ENCODE peak calls at places on chromosomes 4 and X, in seven cellular contexts. One of them, this sample, is unnamed. For H3K4me1, the result is how much of the 10 kb centered on the place peaks cover.

GRCh38 chr4:40194602-40195161 is 2.1 kb upstream of the RHOH start:
- DNase-seq in left lung: no peak
- DNase-seq in OCI-LY7: peak
- DNase-seq in mammary epithelial cell: no peak
- DNase-seq in adrenal gland: no peak
- DNase-seq in CD8-positive, alpha-beta T cell: no peak
- DNase-seq in A549: no peak
- DNase-seq in this sample: no peak

GRCh38 chrX:47218280-47218919 is at the start of gene CDK16:
- DNase-seq in adrenal gland: peak
- DNase-seq in A549: peak
- DNase-seq in OCI-LY7: peak
- DNase-seq in CD8-positive, alpha-beta T cell: peak
- DNase-seq in left lung: peak
- DNase-seq in mammary epithelial cell: peak
- DNase-seq in this sample: peak

GRCh38 chr4:148116264-148116663 is 325.9 kb downstream of the NR3C2 start:
- DNase-seq in adrenal gland: no peak
- DNase-seq in OCI-LY7: no peak
- DNase-seq in A549: no peak
- DNase-seq in CD8-positive, alpha-beta T cell: no peak
- DNase-seq in left lung: no peak
- DNase-seq in mammary epithelial cell: no peak
- DNase-seq in this sample: peak

GRCh38 chr4:10623241-10623640 is 61.3 kb downstream of the CLNK start:
- DNase-seq in left lung: no peak
- DNase-seq in CD8-positive, alpha-beta T cell: no peak
- DNase-seq in adrenal gland: no peak
- DNase-seq in OCI-LY7: no peak
- DNase-seq in A549: no peak
- DNase-seq in mammary epithelial cell: peak
- DNase-seq in this sample: peak

GRCh38 chr4:98754736-98755135 is 96.3 kb upstream of the TSPAN5 start:
- DNase-seq in OCI-LY7: no peak
- DNase-seq in left lung: no peak
- DNase-seq in adrenal gland: no peak
- DNase-seq in CD8-positive, alpha-beta T cell: no peak
- DNase-seq in mammary epithelial cell: no peak
- DNase-seq in A549: no peak
- DNase-seq in this sample: no peak

GRCh38 chrX:55713635-55714034 is 3.9 kb upstream of the RRAGB start:
- DNase-seq in CD8-positive, alpha-beta T cell: no peak
- DNase-seq in mammary epithelial cell: no peak
- DNase-seq in A549: no peak
- DNase-seq in left lung: no peak
- DNase-seq in OCI-LY7: no peak
- DNase-seq in adrenal gland: no peak
- DNase-seq in this sample: no peak

GRCh38 chr4:118086334-118086733 is 52.0 kb downstream of the NDST3 start:
- DNase-seq in OCI-LY7: no peak
- DNase-seq in left lung: no peak
- DNase-seq in mammary epithelial cell: peak
- DNase-seq in CD8-positive, alpha-beta T cell: no peak
- DNase-seq in adrenal gland: no peak
- DNase-seq in A549: no peak
- DNase-seq in this sample: peak

GRCh38 chr4:51885371-51885770 is 42.4 kb downstream of the DCUN1D4 start:
- DNase-seq in mammary epithelial cell: no peak
- DNase-seq in CD8-positive, alpha-beta T cell: no peak
- DNase-seq in A549: peak
- DNase-seq in adrenal gland: no peak
- DNase-seq in left lung: no peak
- DNase-seq in OCI-LY7: peak
- DNase-seq in this sample: peak

GRCh38 chrX:50871922-50872453 is 38.5 kb upstream of the BMP15 start:
- DNase-seq in mammary epithelial cell: no peak
- DNase-seq in left lung: no peak
- DNase-seq in OCI-LY7: no peak
- DNase-seq in adrenal gland: no peak
- DNase-seq in A549: no peak
- DNase-seq in CD8-positive, alpha-beta T cell: no peak
- DNase-seq in this sample: no peak

GRCh38 chr4:139042981-139043460 is 27.4 kb downstream of the NOCT start:
- DNase-seq in mammary epithelial cell: no peak
- DNase-seq in adrenal gland: peak
- DNase-seq in left lung: no peak
- DNase-seq in CD8-positive, alpha-beta T cell: no peak
- DNase-seq in OCI-LY7: no peak
- DNase-seq in A549: no peak
- DNase-seq in this sample: peak

GRCh38 chr4:110705440-110705782 is 82.5 kb upstream of the PITX2 start:
- DNase-seq in OCI-LY7: peak
- DNase-seq in left lung: no peak
- DNase-seq in A549: no peak
- DNase-seq in CD8-positive, alpha-beta T cell: no peak
- DNase-seq in mammary epithelial cell: no peak
- DNase-seq in adrenal gland: no peak
- DNase-seq in this sample: no peak

GRCh38 chr4:152357206-152357605 is 178.7 kb downstream of the FBXW7 start:
- DNase-seq in mammary epithelial cell: peak
- DNase-seq in adrenal gland: peak
- DNase-seq in left lung: peak
- DNase-seq in OCI-LY7: no peak
- DNase-seq in A549: no peak
- DNase-seq in CD8-positive, alpha-beta T cell: no peak
- DNase-seq in this sample: peak

GRCh38 chrX:10833299-10834169 is 213.1 kb upstream of the MID1 start:
- DNase-seq in adrenal gland: no peak
- DNase-seq in left lung: peak
- DNase-seq in CD8-positive, alpha-beta T cell: no peak
- DNase-seq in OCI-LY7: no peak
- DNase-seq in A549: no peak
- DNase-seq in mammary epithelial cell: peak
- DNase-seq in this sample: no peak

GRCh38 chr4:17038510-17039176 is 140.2 kb upstream of the LDB2 start:
- DNase-seq in left lung: no peak
- DNase-seq in CD8-positive, alpha-beta T cell: no peak
- DNase-seq in A549: no peak
- DNase-seq in OCI-LY7: no peak
- DNase-seq in mammary epithelial cell: no peak
- DNase-seq in adrenal gland: no peak
- DNase-seq in this sample: no peak

GRCh38 chr4:123616970-123617392 is 220.4 kb downstream of the SPRY1 start:
- DNase-seq in adrenal gland: peak
- DNase-seq in OCI-LY7: peak
- DNase-seq in A549: no peak
- DNase-seq in CD8-positive, alpha-beta T cell: peak
- DNase-seq in left lung: peak
- DNase-seq in mammary epithelial cell: no peak
- DNase-seq in this sample: peak

GRCh38 chrX:75335127-75335458 is 61.2 kb downstream of the UPRT start:
- DNase-seq in CD8-positive, alpha-beta T cell: no peak
- DNase-seq in mammary epithelial cell: no peak
- DNase-seq in OCI-LY7: no peak
- DNase-seq in A549: no peak
- DNase-seq in left lung: no peak
- DNase-seq in adrenal gland: no peak
- DNase-seq in this sample: no peak

GRCh38 chr4:65880594-65880993 is 210.3 kb upstream of the EPHA5 start:
- DNase-seq in CD8-positive, alpha-beta T cell: no peak
- DNase-seq in adrenal gland: no peak
- DNase-seq in mammary epithelial cell: no peak
- DNase-seq in left lung: no peak
- DNase-seq in OCI-LY7: no peak
- DNase-seq in A549: no peak
- DNase-seq in this sample: peak

GRCh38 chr4:134807231-134807745 is 605.7 kb upstream of the PABPC4L start:
- DNase-seq in adrenal gland: no peak
- DNase-seq in CD8-positive, alpha-beta T cell: no peak
- DNase-seq in left lung: no peak
- DNase-seq in OCI-LY7: no peak
- DNase-seq in A549: no peak
- DNase-seq in mammary epithelial cell: no peak
- DNase-seq in this sample: no peak

GRCh38 chrX:46203115-46203514 is 342.1 kb downstream of the ZNF674 start:
- DNase-seq in A549: no peak
- DNase-seq in left lung: no peak
- DNase-seq in OCI-LY7: no peak
- DNase-seq in adrenal gland: no peak
- DNase-seq in CD8-positive, alpha-beta T cell: no peak
- DNase-seq in mammary epithelial cell: no peak
- DNase-seq in this sample: no peak

GRCh38 chr4:26958925-26959653 is 98.4 kb downstream of the STIM2 start:
- DNase-seq in OCI-LY7: no peak
- DNase-seq in A549: no peak
- DNase-seq in mammary epithelial cell: no peak
- DNase-seq in adrenal gland: no peak
- DNase-seq in left lung: no peak
- DNase-seq in CD8-positive, alpha-beta T cell: no peak
- DNase-seq in this sample: no peak

GRCh38 chr4:39947963-39948362 is 29.7 kb downstream of the PDS5A start:
- DNase-seq in CD8-positive, alpha-beta T cell: no peak
- DNase-seq in mammary epithelial cell: no peak
- DNase-seq in A549: no peak
- DNase-seq in adrenal gland: no peak
- DNase-seq in OCI-LY7: no peak
- DNase-seq in left lung: no peak
- DNase-seq in this sample: no peak

GRCh38 chr4:173243917-173244658 is 75.5 kb downstream of the GALNT7 start:
- DNase-seq in CD8-positive, alpha-beta T cell: no peak
- DNase-seq in mammary epithelial cell: no peak
- DNase-seq in A549: no peak
- DNase-seq in adrenal gland: no peak
- DNase-seq in OCI-LY7: no peak
- DNase-seq in left lung: no peak
- DNase-seq in this sample: no peak

GRCh38 chrX:35115205-35115604 is 172.6 kb downstream of the FAM47B start:
- DNase-seq in left lung: no peak
- DNase-seq in A549: no peak
- DNase-seq in CD8-positive, alpha-beta T cell: no peak
- DNase-seq in OCI-LY7: no peak
- DNase-seq in adrenal gland: no peak
- DNase-seq in mammary epithelial cell: no peak
- DNase-seq in this sample: peak

GRCh38 chr4:2388430-2389182 is 29.8 kb downstream of the ZFYVE28 start:
- DNase-seq in CD8-positive, alpha-beta T cell: no peak
- DNase-seq in A549: no peak
- DNase-seq in mammary epithelial cell: no peak
- DNase-seq in left lung: no peak
- DNase-seq in adrenal gland: no peak
- DNase-seq in OCI-LY7: no peak
- DNase-seq in this sample: no peak

GRCh38 chr4:3636628-3637320 is 104.6 kb upstream of the LRPAP1 start:
- DNase-seq in adrenal gland: no peak
- DNase-seq in mammary epithelial cell: no peak
- DNase-seq in left lung: peak
- DNase-seq in OCI-LY7: no peak
- DNase-seq in A549: no peak
- DNase-seq in CD8-positive, alpha-beta T cell: no peak
- DNase-seq in this sample: no peak

DNA sequence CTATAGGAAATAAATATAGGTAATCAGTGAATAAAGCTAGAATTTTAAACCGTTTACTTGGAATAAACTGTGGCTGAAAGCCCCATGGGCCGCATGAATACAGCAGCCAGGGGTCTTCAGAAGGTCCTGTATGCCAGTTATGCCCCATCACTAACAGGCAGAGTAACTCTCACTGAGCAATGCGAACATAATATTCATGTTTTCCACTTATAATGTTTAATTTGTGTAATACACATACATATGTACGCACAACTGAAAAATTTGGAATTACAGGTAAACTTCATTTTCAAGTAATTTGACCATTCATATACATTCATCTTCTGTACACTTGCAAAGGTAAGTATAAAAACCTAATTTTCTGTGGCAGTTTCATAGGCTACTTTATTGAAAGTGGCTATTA is 526.2 kb upstream of the ATOH1 start:
- DNase-seq in mammary epithelial cell: no peak
- DNase-seq in CD8-positive, alpha-beta T cell: no peak
- DNase-seq in adrenal gland: no peak
- DNase-seq in A549: no peak
- DNase-seq in OCI-LY7: no peak
- DNase-seq in left lung: no peak
- DNase-seq in this sample: no peak
- H3K4me1 ChIP-seq in mammary epithelial cell: under half
- H3K4me1 ChIP-seq in CD8-positive, alpha-beta T cell: under half
- H3K4me1 ChIP-seq in adrenal gland: under half
- H3K4me1 ChIP-seq in A549: under half
- H3K4me1 ChIP-seq in OCI-LY7: under half
- H3K4me1 ChIP-seq in left lung: under half
- H3K4me1 ChIP-seq in this sample: under half

GRCh38 chrX:48574270-48575266 is at the start of gene RBM3:
- DNase-seq in adrenal gland: peak
- DNase-seq in left lung: peak
- DNase-seq in A549: peak
- DNase-seq in mammary epithelial cell: peak
- DNase-seq in CD8-positive, alpha-beta T cell: peak
- DNase-seq in OCI-LY7: peak
- DNase-seq in this sample: peak
- TF ChIP-seq CTCF in adrenal gland: peak
- TF ChIP-seq CTCF in left lung: peak
- TF ChIP-seq CTCF in A549: peak
- TF ChIP-seq CTCF in mammary epithelial cell: peak
- TF ChIP-seq CTCF in CD8-positive, alpha-beta T cell: peak
- TF ChIP-seq CTCF in OCI-LY7: peak
- TF ChIP-seq CTCF in this sample: peak

GRCh38 chr4:73259552-73260140 is 1.0 kb upstream of the ANKRD17 start:
- DNase-seq in OCI-LY7: peak
- DNase-seq in mammary epithelial cell: no peak
- DNase-seq in adrenal gland: no peak
- DNase-seq in A549: no peak
- DNase-seq in CD8-positive, alpha-beta T cell: no peak
- DNase-seq in left lung: no peak
- DNase-seq in this sample: no peak

GRCh38 chr4:73258668-73259551 is at the start of gene ANKRD17:
- DNase-seq in CD8-positive, alpha-beta T cell: peak
- DNase-seq in mammary epithelial cell: peak
- DNase-seq in left lung: peak
- DNase-seq in A549: peak
- DNase-seq in adrenal gland: peak
- DNase-seq in OCI-LY7: peak
- DNase-seq in this sample: peak

GRCh38 chr4:73252001-73252400 is 6.6 kb downstream of the ANKRD17 start:
- DNase-seq in mammary epithelial cell: no peak
- DNase-seq in adrenal gland: no peak
- DNase-seq in left lung: no peak
- DNase-seq in A549: no peak
- DNase-seq in OCI-LY7: no peak
- DNase-seq in CD8-positive, alpha-beta T cell: no peak
- DNase-seq in this sample: no peak

GRCh38 chr4:73257995-73258667 is 467 bp downstream of the ANKRD17 start:
- DNase-seq in adrenal gland: peak
- DNase-seq in left lung: no peak
- DNase-seq in CD8-positive, alpha-beta T cell: no peak
- DNase-seq in A549: peak
- DNase-seq in mammary epithelial cell: peak
- DNase-seq in OCI-LY7: peak
- DNase-seq in this sample: peak

GRCh38 chr4:73257242-73257994 is 1.2 kb downstream of the ANKRD17 start:
- DNase-seq in left lung: peak
- DNase-seq in CD8-positive, alpha-beta T cell: peak
- DNase-seq in mammary epithelial cell: peak
- DNase-seq in A549: peak
- DNase-seq in OCI-LY7: peak
- DNase-seq in adrenal gland: peak
- DNase-seq in this sample: peak
- H3K4me1 ChIP-seq in left lung: under half
- H3K4me1 ChIP-seq in CD8-positive, alpha-beta T cell: half or more
- H3K4me1 ChIP-seq in mammary epithelial cell: under half
- H3K4me1 ChIP-seq in A549: under half
- H3K4me1 ChIP-seq in OCI-LY7: half or more
- H3K4me1 ChIP-seq in adrenal gland: half or more
- H3K4me1 ChIP-seq in this sample: under half

GRCh38 chrX:65783746-65784145 is 116.3 kb downstream of the MSN start:
- DNase-seq in mammary epithelial cell: no peak
- DNase-seq in left lung: no peak
- DNase-seq in CD8-positive, alpha-beta T cell: no peak
- DNase-seq in OCI-LY7: no peak
- DNase-seq in adrenal gland: no peak
- DNase-seq in A549: no peak
- DNase-seq in this sample: no peak
- TF ChIP-seq CTCF in mammary epithelial cell: no peak
- TF ChIP-seq CTCF in left lung: no peak
- TF ChIP-seq CTCF in CD8-positive, alpha-beta T cell: no peak
- TF ChIP-seq CTCF in OCI-LY7: no peak
- TF ChIP-seq CTCF in adrenal gland: no peak
- TF ChIP-seq CTCF in A549: no peak
- TF ChIP-seq CTCF in this sample: no peak